ENCODE peak calls at places on chromosomes 3 and 15, in eight cellular contexts. D is uterus, E is adrenal gland, B is left lung, P is brain microvascular endothelial cell, J is esophagus muscularis mucosa, N is ascending aorta, O is IMR-90. K is an unnamed sample.

GRCh38 chr3:95254771-95255170 is 1191.9 kb downstream of the NSUN3 start:
- DNase-seq in D (no peak), E (no peak), B (no peak), P (no peak), J (no peak), N (no peak), O (no peak), K (no peak)

GRCh38 chr3:171204942-171205341 is 178.4 kb upstream of the SLC2A2 start:
- DNase-seq in D (no peak), E (no peak), B (no peak), P (no peak), J (no peak), N (no peak), O (no peak), K (no peak)

GRCh38 chr15:39140060-39140604 is 440.7 kb upstream of the THBS1 start:
- DNase-seq in D (no peak), E (no peak), B (no peak), P (peak), J (no peak), N (no peak), O (peak), K (no peak)

GRCh38 chr3:18712713-18713575 is 287.8 kb upstream of the SATB1 start:
- DNase-seq in D (no peak), E (no peak), B (no peak), P (no peak), J (no peak), N (no peak), O (no peak), K (no peak)

GRCh38 chr15:51356983-51357382 is 15.5 kb downstream of the GLDN start:
- DNase-seq in D (no peak), E (no peak), B (no peak), P (no peak), J (no peak), N (no peak), O (no peak), K (no peak)

GRCh38 chr3:72844436-72844999 is 3.7 kb downstream of the SHQ1 start:
- DNase-seq in D (no peak), E (no peak), B (no peak), P (no peak), J (no peak), N (no peak), O (peak), K (no peak)

GRCh38 chr3:131538968-131539367 is 36.2 kb upstream of the MRPL3 start:
- DNase-seq in D (no peak), E (no peak), B (no peak), P (no peak), J (no peak), N (no peak), O (no peak), K (no peak)

GRCh38 chr15:48582472-48583235 is 62.9 kb downstream of the FBN1 start:
- DNase-seq in D (no peak), E (no peak), B (no peak), P (peak), J (no peak), N (no peak), O (peak), K (no peak)

GRCh38 chr15:60421544-60421943 is 23.8 kb upstream of the ANXA2 start:
- DNase-seq in D (no peak), E (no peak), B (no peak), P (peak), J (no peak), N (no peak), O (peak), K (no peak)

GRCh38 chr3:53140575-53141467 is 10.6 kb upstream of the RFT1 start:
- DNase-seq in D (no peak), E (no peak), B (no peak), P (peak), J (no peak), N (no peak), O (peak), K (peak)

GRCh38 chr3:148202386-148202785 is 495.3 kb upstream of the AGTR1 start:
- DNase-seq in D (no peak), E (peak), B (no peak), P (no peak), J (no peak), N (no peak), O (no peak), K (no peak)

GRCh38 chr3:152607179-152607578 is 227.8 kb upstream of the P2RY1 start:
- DNase-seq in D (no peak), E (no peak), B (no peak), P (no peak), J (no peak), N (no peak), O (no peak), K (no peak)
- H3K4me3 ChIP-seq in D (no peak), E (no peak), B (no peak), P (no peak), J (no peak), N (no peak), O (no peak), K (no peak)

GRCh38 chr3:136750209-136750921 is 1.8 kb downstream of the STAG1 start:
- DNase-seq in D (no peak), E (no peak), B (no peak), P (no peak), J (no peak), N (no peak), O (no peak), K (no peak)
- H3K27ac ChIP-seq in D (peak), E (peak), B (peak), P (peak), J (peak), N (peak), O (peak), K (peak)

GRCh38 chr15:65517866-65518207 is 348 bp upstream of the DPP8 start:
- DNase-seq in D (no peak), E (no peak), B (no peak), P (no peak), J (no peak), N (no peak), O (no peak), K (no peak)
- TF ChIP-seq CTCF in D (no peak), E (no peak), B (no peak), P (no peak), J (no peak), N (no peak), O (no peak), K (no peak)

DNA sequence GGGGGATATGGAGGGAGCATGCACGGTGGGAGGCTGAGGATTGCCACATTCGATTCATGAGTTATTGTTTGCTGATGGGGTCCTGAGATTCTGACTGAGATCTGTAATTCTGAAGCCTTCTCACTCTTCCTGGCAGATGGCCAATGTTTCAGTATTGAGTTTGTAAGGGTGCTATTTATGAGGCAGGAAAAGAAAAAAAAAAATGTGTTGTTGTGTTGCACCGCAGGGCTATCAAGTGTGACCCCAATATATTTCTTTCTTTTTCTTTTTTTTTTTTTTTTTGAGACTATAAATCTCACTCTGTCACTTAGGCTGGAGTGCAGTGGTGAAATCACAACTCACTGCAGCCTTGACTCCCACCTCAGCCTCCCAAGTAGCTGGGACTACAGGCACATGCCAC is 3.2 kb upstream of the SENP2 start:
- DNase-seq in D (no peak), E (no peak), B (no peak), P (no peak), J (no peak), N (no peak), O (no peak), K (no peak)
- H3K4me3 ChIP-seq in D (no peak), E (no peak), B (no peak), P (no peak), J (no peak), N (no peak), O (no peak), K (no peak)

GRCh38 chr15:78889000-78889399 is 16.3 kb downstream of the MORF4L1 start:
- DNase-seq in D (no peak), E (no peak), B (no peak), P (no peak), J (no peak), N (no peak), O (no peak), K (no peak)
- H3K27ac ChIP-seq in D (no peak), E (no peak), B (no peak), P (no peak), J (no peak), N (no peak), O (no peak), K (no peak)

DNA sequence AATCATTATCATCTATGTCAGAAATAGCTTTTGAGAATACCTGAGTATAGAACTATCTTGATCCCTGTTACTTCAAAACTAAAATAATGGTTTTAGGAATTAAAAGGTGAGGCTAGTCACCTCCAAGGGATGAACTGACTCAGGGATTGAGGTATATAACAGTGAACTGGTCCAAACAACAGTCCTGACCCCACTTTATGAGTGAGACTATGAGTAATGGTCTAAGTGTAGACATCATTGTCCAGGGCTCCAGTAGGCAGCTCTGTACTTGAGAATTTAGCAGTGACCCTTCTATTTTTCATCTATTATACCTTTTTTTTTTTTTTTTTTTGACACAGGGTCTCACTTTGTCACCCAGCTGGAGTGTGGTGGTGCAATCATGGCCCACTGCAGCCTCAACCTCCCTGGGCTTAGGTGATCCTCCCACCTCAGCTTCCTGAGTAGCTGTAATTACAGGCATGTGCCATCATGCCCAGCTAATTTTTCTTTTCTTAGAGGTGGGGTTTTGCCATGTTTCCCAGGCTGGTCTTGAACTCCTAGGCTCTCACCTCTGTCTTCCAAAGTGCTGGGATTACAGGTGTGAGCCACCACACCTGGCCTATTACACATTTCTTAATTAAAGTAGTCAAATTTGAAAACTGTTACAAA is 36.3 kb downstream of the MLH1 start:
- DNase-seq in D (no peak), E (no peak), B (no peak), P (no peak), J (no peak), N (no peak), O (peak), K (no peak)
- TF ChIP-seq CTCF in D (no peak), E (no peak), B (no peak), P (no peak), J (no peak), N (no peak), O (no peak), K (no peak)

GRCh38 chr3:9945358-9945757 is 6.8 kb downstream of the PRRT3 start:
- DNase-seq in D (no peak), E (no peak), B (no peak), P (no peak), J (no peak), N (no peak), O (no peak), K (no peak)
- H3K4me3 ChIP-seq in D (no peak), E (no peak), B (no peak), P (no peak), J (no peak), N (peak), O (no peak), K (no peak)

DNA sequence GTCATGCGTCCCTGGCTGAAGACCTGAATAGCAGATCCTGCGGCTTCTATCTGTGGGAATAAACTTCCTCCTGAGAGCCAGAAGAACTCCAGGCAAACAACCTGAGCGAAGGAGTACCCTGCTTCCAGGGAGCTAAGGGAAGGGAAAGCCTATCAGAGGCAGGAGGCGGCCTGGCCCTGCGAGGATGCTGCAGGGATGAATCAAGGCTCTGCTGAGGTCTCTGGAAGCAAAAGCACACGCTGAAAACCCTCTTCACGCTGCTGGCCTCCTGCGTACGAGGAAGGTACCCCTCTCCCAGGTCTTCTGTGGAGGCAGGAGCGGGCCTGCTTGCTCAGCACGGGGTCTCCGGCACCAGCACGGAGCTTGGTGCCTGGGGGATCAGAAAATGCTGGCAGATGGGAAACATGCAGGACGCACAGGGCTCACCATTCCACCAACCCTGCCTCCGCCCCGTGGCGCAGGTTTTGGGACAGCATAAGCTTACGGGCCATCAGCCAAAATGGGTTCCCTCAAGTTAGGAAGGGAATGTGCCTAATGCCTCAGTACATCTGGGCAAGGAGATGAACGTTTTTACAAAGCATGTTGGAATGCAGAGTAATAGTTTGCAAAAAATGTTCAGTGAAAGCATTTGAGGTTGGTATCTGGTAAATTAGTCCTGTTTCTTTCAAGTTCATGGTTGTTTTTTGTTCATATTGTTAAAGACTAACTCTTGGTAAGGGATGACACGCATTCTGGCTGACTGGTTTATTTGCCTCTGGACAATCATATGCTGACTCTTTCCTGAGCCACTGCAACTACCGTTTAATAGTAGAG is 72.3 kb downstream of the CHSY1 start:
- DNase-seq in D (no peak), E (no peak), B (no peak), P (no peak), J (no peak), N (no peak), O (peak), K (no peak)
- H3K27ac ChIP-seq in D (no peak), E (no peak), B (no peak), P (peak), J (no peak), N (peak), O (peak), K (no peak)